ENCODE peak calls at places on chromosomes 6 and 20, in six cellular contexts. C is neural crest cell; R is CD8-positive, alpha-beta T cell; X is CD4-positive, alpha-beta T cell; Q is NCI-H524; P is GM13977. Z is an unnamed sample.

GRCh38 chr20:59948828-59949720 is 8.9 kb downstream of the FAM217B start:
- DNase-seq in R (peak), X (no peak), P (no peak), C (peak), Q (peak), Z (no peak)

GRCh38 chr6:161048636-161049035 is 57.1 kb downstream of the MAP3K4 start:
- DNase-seq in R (no peak), Q (no peak), P (no peak), X (no peak), C (no peak), Z (no peak)

GRCh38 chr6:169654590-169655391 is 47.0 kb downstream of the WDR27 start:
- DNase-seq in C (peak), R (peak), P (peak), Q (no peak), X (peak), Z (peak)

GRCh38 chr20:25480156-25480555 is 72.7 kb downstream of the GINS1 start:
- DNase-seq in X (no peak), R (no peak), Q (no peak), P (no peak), C (no peak), Z (no peak)

GRCh38 chr6:145887969-145888368 is 73.4 kb upstream of the FBXO30 start:
- DNase-seq in R (peak), P (no peak), Q (peak), X (peak), C (no peak), Z (no peak)

GRCh38 chr6:39389372-39389767 is 66.9 kb upstream of the KCNK16 start:
- DNase-seq in R (no peak), X (no peak), C (no peak), Q (peak), P (no peak), Z (no peak)

GRCh38 chr6:71012871-71013456 is 56.1 kb upstream of the B3GAT2 start:
- DNase-seq in R (no peak), Q (peak), P (peak), C (peak), X (no peak), Z (peak)

GRCh38 chr6:130625825-130626500 is 201.2 kb upstream of the SMLR1 start:
- DNase-seq in C (no peak), P (peak), R (no peak), Q (peak), X (no peak), Z (no peak)

GRCh38 chr6:38715016-38715809 is at the start of gene DNAH8:
- DNase-seq in P (peak), Q (no peak), R (no peak), C (no peak), X (no peak), Z (no peak)

GRCh38 chr6:132551214-132551613 is 1.3 kb upstream of the TAAR8 start:
- DNase-seq in R (no peak), P (no peak), C (no peak), Q (no peak), X (no peak), Z (no peak)

GRCh38 chr6:170125447-170126300 is 165.2 kb downstream of the DLL1 start:
- DNase-seq in C (no peak), Q (no peak), R (no peak), P (no peak), X (no peak), Z (no peak)

GRCh38 chr6:134822920-134823430 is 126.9 kb downstream of the ALDH8A1 start:
- DNase-seq in X (no peak), C (peak), Q (peak), P (peak), R (no peak), Z (peak)

GRCh38 chr20:62516345-62516744 is 40.5 kb upstream of the GATA5 start:
- DNase-seq in Q (peak), R (no peak), P (no peak), C (no peak), X (no peak), Z (no peak)

GRCh38 chr20:58137236-58137635 is 91.2 kb downstream of the ANKRD60 start:
- DNase-seq in X (no peak), P (no peak), Q (no peak), C (no peak), R (no peak), Z (no peak)

GRCh38 chr6:137913996-137914529 is 47.0 kb downstream of the TNFAIP3 start:
- DNase-seq in P (no peak), C (no peak), R (no peak), X (no peak), Q (no peak), Z (no peak)

GRCh38 chr20:19992996-19993908 is 23.9 kb upstream of the NAA20 start:
- DNase-seq in Q (no peak), P (no peak), C (no peak), R (no peak), X (no peak), Z (no peak)

GRCh38 chr6:90304308-90304707 is 7.7 kb upstream of the BACH2 start:
- DNase-seq in C (no peak), R (no peak), X (no peak), Q (no peak), P (no peak), Z (no peak)

GRCh38 chr6:33954453-33954852 is 150.7 kb upstream of the MLN start:
- DNase-seq in X (no peak), Q (no peak), R (no peak), C (no peak), P (no peak), Z (no peak)

GRCh38 chr20:22921595-22922421 is 113.3 kb upstream of the SSTR4 start:
- DNase-seq in P (no peak), Q (no peak), R (no peak), X (no peak), C (no peak), Z (no peak)

GRCh38 chr6:146781836-146782235 is 183.1 kb downstream of the ADGB start:
- DNase-seq in X (no peak), C (no peak), R (no peak), Q (no peak), P (no peak), Z (no peak)

GRCh38 chr6:11918739-11919605 is 93.1 kb upstream of the HIVEP1 start:
- DNase-seq in X (no peak), C (no peak), R (no peak), Q (no peak), P (no peak), Z (no peak)